ENCODE peak calls at places on chromosomes 11 and 22, in eight cellular contexts. One of them, this sample, is unnamed.

GRCh38 chr11:74678591-74679512 is 52.4 kb downstream of the CHRDL2 start:
- DNase-seq in NAMALWA: no peak
- DNase-seq in H54: no peak
- DNase-seq in prostate gland: no peak
- DNase-seq in stimulated activated CD4-positive, alpha-beta T cell treated with anti-CD3 and anti-CD28 coated beads, Interleukin-4, amount 100 ng/mL, for 24 hours: no peak
- DNase-seq in GM03348: peak; percentile 3
- DNase-seq in activated T-cell treated with anti-CD3 and anti-CD28 coated beads for 1 hour: no peak
- DNase-seq in heart left ventricle: peak; percentile 22
- DNase-seq in this sample: no peak

GRCh38 chr11:121416909-121417567 is 35.1 kb upstream of the SORL1 start:
- DNase-seq in H54: no peak
- DNase-seq in stimulated activated CD4-positive, alpha-beta T cell treated with anti-CD3 and anti-CD28 coated beads, Interleukin-4, amount 100 ng/mL, for 24 hours: peak; percentile 44
- DNase-seq in NAMALWA: peak; percentile 56
- DNase-seq in GM03348: peak; percentile 82
- DNase-seq in activated T-cell treated with anti-CD3 and anti-CD28 coated beads for 1 hour: no peak
- DNase-seq in prostate gland: peak; percentile 91
- DNase-seq in heart left ventricle: peak; percentile 85
- DNase-seq in this sample: peak; percentile 91

GRCh38 chr11:1099519-1100355 is 25.1 kb downstream of the MUC2 start:
- DNase-seq in GM03348: no peak
- DNase-seq in stimulated activated CD4-positive, alpha-beta T cell treated with anti-CD3 and anti-CD28 coated beads, Interleukin-4, amount 100 ng/mL, for 24 hours: no peak
- DNase-seq in activated T-cell treated with anti-CD3 and anti-CD28 coated beads for 1 hour: no peak
- DNase-seq in prostate gland: no peak
- DNase-seq in H54: no peak
- DNase-seq in heart left ventricle: no peak
- DNase-seq in NAMALWA: no peak
- DNase-seq in this sample: no peak

GRCh38 chr11:63814383-63814736 is 1.1 kb downstream of the SPINDOC start:
- DNase-seq in activated T-cell treated with anti-CD3 and anti-CD28 coated beads for 1 hour: no peak
- DNase-seq in prostate gland: no peak
- DNase-seq in GM03348: peak; percentile 34
- DNase-seq in stimulated activated CD4-positive, alpha-beta T cell treated with anti-CD3 and anti-CD28 coated beads, Interleukin-4, amount 100 ng/mL, for 24 hours: no peak
- DNase-seq in H54: no peak
- DNase-seq in heart left ventricle: no peak
- DNase-seq in NAMALWA: peak; percentile 64
- DNase-seq in this sample: no peak

GRCh38 chr11:46710821-46711269 is 8.2 kb upstream of the F2 start:
- DNase-seq in activated T-cell treated with anti-CD3 and anti-CD28 coated beads for 1 hour: no peak
- DNase-seq in stimulated activated CD4-positive, alpha-beta T cell treated with anti-CD3 and anti-CD28 coated beads, Interleukin-4, amount 100 ng/mL, for 24 hours: no peak
- DNase-seq in NAMALWA: no peak
- DNase-seq in GM03348: peak; percentile 90
- DNase-seq in heart left ventricle: peak; percentile 77
- DNase-seq in H54: peak; percentile 91
- DNase-seq in prostate gland: no peak
- DNase-seq in this sample: peak; percentile 66

GRCh38 chr11:92423133-92423532 is 198.5 kb downstream of the FAT3 start:
- DNase-seq in prostate gland: no peak
- DNase-seq in heart left ventricle: no peak
- DNase-seq in stimulated activated CD4-positive, alpha-beta T cell treated with anti-CD3 and anti-CD28 coated beads, Interleukin-4, amount 100 ng/mL, for 24 hours: no peak
- DNase-seq in GM03348: peak; percentile 30
- DNase-seq in NAMALWA: no peak
- DNase-seq in H54: no peak
- DNase-seq in activated T-cell treated with anti-CD3 and anti-CD28 coated beads for 1 hour: no peak
- DNase-seq in this sample: no peak

GRCh38 chr11:69541501-69542313 is 60.2 kb downstream of the LINC01488 start:
- DNase-seq in heart left ventricle: no peak
- DNase-seq in GM03348: peak; percentile 49
- DNase-seq in prostate gland: no peak
- DNase-seq in activated T-cell treated with anti-CD3 and anti-CD28 coated beads for 1 hour: no peak
- DNase-seq in NAMALWA: no peak
- DNase-seq in H54: no peak
- DNase-seq in stimulated activated CD4-positive, alpha-beta T cell treated with anti-CD3 and anti-CD28 coated beads, Interleukin-4, amount 100 ng/mL, for 24 hours: no peak
- DNase-seq in this sample: peak; percentile 12

GRCh38 chr11:34860034-34860433 is 56.1 kb downstream of the APIP start:
- DNase-seq in activated T-cell treated with anti-CD3 and anti-CD28 coated beads for 1 hour: no peak
- DNase-seq in prostate gland: peak; percentile 23
- DNase-seq in H54: no peak
- DNase-seq in stimulated activated CD4-positive, alpha-beta T cell treated with anti-CD3 and anti-CD28 coated beads, Interleukin-4, amount 100 ng/mL, for 24 hours: no peak
- DNase-seq in heart left ventricle: no peak
- DNase-seq in NAMALWA: no peak
- DNase-seq in GM03348: peak; percentile 11
- DNase-seq in this sample: no peak

GRCh38 chr11:63999349-64000025 is 13.2 kb downstream of the OTUB1 start:
- DNase-seq in prostate gland: peak; percentile 95
- DNase-seq in activated T-cell treated with anti-CD3 and anti-CD28 coated beads for 1 hour: peak; percentile 49
- DNase-seq in stimulated activated CD4-positive, alpha-beta T cell treated with anti-CD3 and anti-CD28 coated beads, Interleukin-4, amount 100 ng/mL, for 24 hours: peak; percentile 67
- DNase-seq in H54: no peak
- DNase-seq in heart left ventricle: peak; percentile 58
- DNase-seq in NAMALWA: no peak
- DNase-seq in GM03348: peak; percentile 67
- DNase-seq in this sample: peak; percentile 71

GRCh38 chr11:77071077-77071476 is 4.3 kb downstream of the CAPN5 start:
- DNase-seq in GM03348: no peak
- DNase-seq in NAMALWA: no peak
- DNase-seq in stimulated activated CD4-positive, alpha-beta T cell treated with anti-CD3 and anti-CD28 coated beads, Interleukin-4, amount 100 ng/mL, for 24 hours: no peak
- DNase-seq in H54: no peak
- DNase-seq in heart left ventricle: no peak
- DNase-seq in activated T-cell treated with anti-CD3 and anti-CD28 coated beads for 1 hour: no peak
- DNase-seq in prostate gland: no peak
- DNase-seq in this sample: no peak

GRCh38 chr22:49969751-49970527 is 9.4 kb downstream of the PIM3 start:
- DNase-seq in GM03348: no peak
- DNase-seq in H54: no peak
- DNase-seq in prostate gland: no peak
- DNase-seq in NAMALWA: no peak
- DNase-seq in heart left ventricle: no peak
- DNase-seq in activated T-cell treated with anti-CD3 and anti-CD28 coated beads for 1 hour: no peak
- DNase-seq in stimulated activated CD4-positive, alpha-beta T cell treated with anti-CD3 and anti-CD28 coated beads, Interleukin-4, amount 100 ng/mL, for 24 hours: peak; percentile 6
- DNase-seq in this sample: peak; percentile 23

GRCh38 chr11:58636587-58636986 is 14.1 kb downstream of the CNTF start:
- DNase-seq in heart left ventricle: no peak
- DNase-seq in stimulated activated CD4-positive, alpha-beta T cell treated with anti-CD3 and anti-CD28 coated beads, Interleukin-4, amount 100 ng/mL, for 24 hours: no peak
- DNase-seq in prostate gland: no peak
- DNase-seq in GM03348: no peak
- DNase-seq in activated T-cell treated with anti-CD3 and anti-CD28 coated beads for 1 hour: no peak
- DNase-seq in NAMALWA: no peak
- DNase-seq in H54: no peak
- DNase-seq in this sample: no peak

GRCh38 chr22:41324818-41325528 is 23.6 kb downstream of the ZC3H7B start:
- DNase-seq in prostate gland: no peak
- DNase-seq in heart left ventricle: no peak
- DNase-seq in activated T-cell treated with anti-CD3 and anti-CD28 coated beads for 1 hour: no peak
- DNase-seq in GM03348: no peak
- DNase-seq in stimulated activated CD4-positive, alpha-beta T cell treated with anti-CD3 and anti-CD28 coated beads, Interleukin-4, amount 100 ng/mL, for 24 hours: no peak
- DNase-seq in NAMALWA: no peak
- DNase-seq in H54: no peak
- DNase-seq in this sample: no peak

GRCh38 chr11:10653242-10653641 is 40.3 kb downstream of the IRAG1 start:
- DNase-seq in heart left ventricle: no peak
- DNase-seq in prostate gland: no peak
- DNase-seq in GM03348: no peak
- DNase-seq in activated T-cell treated with anti-CD3 and anti-CD28 coated beads for 1 hour: no peak
- DNase-seq in H54: no peak
- DNase-seq in NAMALWA: no peak
- DNase-seq in stimulated activated CD4-positive, alpha-beta T cell treated with anti-CD3 and anti-CD28 coated beads, Interleukin-4, amount 100 ng/mL, for 24 hours: no peak
- DNase-seq in this sample: no peak

GRCh38 chr22:19169002-19169946 is 9.3 kb downstream of the SLC25A1 start:
- DNase-seq in NAMALWA: no peak
- DNase-seq in heart left ventricle: no peak
- DNase-seq in GM03348: peak; percentile 35
- DNase-seq in prostate gland: no peak
- DNase-seq in stimulated activated CD4-positive, alpha-beta T cell treated with anti-CD3 and anti-CD28 coated beads, Interleukin-4, amount 100 ng/mL, for 24 hours: no peak
- DNase-seq in H54: no peak
- DNase-seq in activated T-cell treated with anti-CD3 and anti-CD28 coated beads for 1 hour: no peak
- DNase-seq in this sample: no peak

This sample was measured in left cardiac atrium.